ENCODE peak calls at places on chromosomes 1 and 21, in six cellular contexts. S, Y, K, E, R and N are unnamed samples.

GRCh38 chr21:17387030-17387617 is 125.7 kb upstream of the CXADR start:
- DNase-seq in S (peak; percentile 87), Y (peak; percentile 51), K (peak; percentile 68), E (peak; percentile 17), R (peak; percentile 84), N (peak; percentile 86)

GRCh38 chr1:2962946-2963345 is 58.3 kb upstream of the ACTRT2 start:
- DNase-seq in S (no peak), Y (no peak), K (no peak), E (no peak), R (no peak), N (no peak)

GRCh38 chr1:30696831-30697230 is 26.6 kb downstream of the MATN1 start:
- DNase-seq in S (no peak), Y (no peak), K (no peak), E (no peak), R (no peak), N (no peak)

GRCh38 chr1:174531751-174532150 is 84.0 kb downstream of the GPR52 start:
- DNase-seq in S (no peak), Y (no peak), K (no peak), E (no peak), R (no peak), N (no peak)

GRCh38 chr1:66243548-66244130 is 290.3 kb upstream of the SGIP1 start:
- DNase-seq in S (no peak), Y (no peak), K (peak; percentile 36), E (no peak), R (no peak), N (no peak)

GRCh38 chr1:189205863-189206262 is 1271.8 kb downstream of the BRINP3 start:
- DNase-seq in S (no peak), Y (no peak), K (no peak), E (no peak), R (no peak), N (no peak)

GRCh38 chr1:173408886-173409285 is 68.2 kb upstream of the PRDX6 start:
- DNase-seq in S (peak; percentile 52), Y (no peak), K (no peak), E (no peak), R (no peak), N (no peak)

GRCh38 chr1:32818804-32819541 is 1.5 kb downstream of the S100PBP start:
- DNase-seq in S (peak; percentile 92), Y (no peak), K (no peak), E (no peak), R (no peak), N (no peak)

GRCh38 chr1:227401562-227402342 is 83.5 kb upstream of the CDC42BPA start:
- DNase-seq in S (no peak), Y (no peak), K (no peak), E (peak; percentile 6), R (no peak), N (no peak)

GRCh38 chr1:155969377-155969791 is 9.0 kb downstream of the ARHGEF2 start:
- DNase-seq in S (no peak), Y (no peak), K (no peak), E (no peak), R (no peak), N (no peak)

GRCh38 chr1:219651993-219652392 is 39.1 kb upstream of the ZC3H11B start:
- DNase-seq in S (no peak), Y (no peak), K (no peak), E (no peak), R (no peak), N (no peak)

GRCh38 chr1:198699167-198700015 is 60.6 kb downstream of the PTPRC start:
- DNase-seq in S (no peak), Y (peak; percentile 59), K (peak; percentile 67), E (peak; percentile 42), R (peak; percentile 73), N (peak; percentile 83)

GRCh38 chr1:49160677-49161076 is 384.0 kb upstream of the BEND5 start:
- DNase-seq in S (no peak), Y (no peak), K (no peak), E (no peak), R (no peak), N (no peak)

GRCh38 chr1:5456090-5456789 is 536.0 kb downstream of the NPHP4 start:
- DNase-seq in S (no peak), Y (no peak), K (no peak), E (no peak), R (no peak), N (no peak)

GRCh38 chr1:211613108-211613947 is 34.4 kb upstream of the SLC30A1 start:
- DNase-seq in S (no peak), Y (no peak), K (peak; percentile 99), E (peak; percentile 84), R (peak; percentile 39), N (peak; percentile 88)

GRCh38 chr1:194658090-194658439 is 1471.7 kb upstream of the B3GALT2 start:
- DNase-seq in S (no peak), Y (peak; percentile 42), K (no peak), E (peak; percentile 11), R (peak; percentile 78), N (no peak)

GRCh38 chr1:211378844-211379243 is 52.2 kb downstream of the TRAF5 start:
- DNase-seq in S (no peak), Y (no peak), K (peak; percentile 84), E (no peak), R (peak; percentile 63), N (no peak)

GRCh38 chr1:202159534-202160371 is 649 bp downstream of the PTPN7 start:
- DNase-seq in S (peak; percentile 76), Y (no peak), K (no peak), E (no peak), R (no peak), N (no peak)

GRCh38 chr1:63368131-63368530 is 704 bp downstream of the ALG6 start:
- DNase-seq in S (peak; percentile 39), Y (no peak), K (peak; percentile 25), E (no peak), R (no peak), N (no peak)

GRCh38 chr1:201603613-201604232 is 64.8 kb downstream of the NAV1 start:
- DNase-seq in S (no peak), Y (no peak), K (peak; percentile 74), E (no peak), R (no peak), N (no peak)

GRCh38 chr1:246198141-246198820 is 308.8 kb downstream of the SMYD3 start:
- DNase-seq in S (no peak), Y (no peak), K (peak; percentile 31), E (no peak), R (no peak), N (no peak)

GRCh38 chr1:39154553-39155361 is 49.7 kb upstream of the MACF1 start:
- DNase-seq in S (no peak), Y (no peak), K (peak; percentile 83), E (no peak), R (peak; percentile 62), N (peak; percentile 54)

GRCh38 chr1:39150779-39151178 is 53.7 kb upstream of the MACF1 start:
- DNase-seq in S (no peak), Y (no peak), K (no peak), E (no peak), R (no peak), N (no peak)

GRCh38 chr1:39153684-39154083 is 50.8 kb upstream of the MACF1 start:
- DNase-seq in S (no peak), Y (no peak), K (no peak), E (no peak), R (no peak), N (no peak)

GRCh38 chr1:39151267-39151666 is 53.2 kb upstream of the MACF1 start:
- DNase-seq in S (no peak), Y (no peak), K (no peak), E (no peak), R (no peak), N (no peak)

GRCh38 chr1:39152923-39153322 is 51.6 kb upstream of the MACF1 start:
- DNase-seq in S (no peak), Y (no peak), K (no peak), E (no peak), R (no peak), N (no peak)
- H3K27ac ChIP-seq in S (no peak overlapping the region), Y (no peak overlapping the region), K (no peak overlapping the region), E (no peak overlapping the region), R (no peak overlapping the region), N (no peak overlapping the region)

DNA sequence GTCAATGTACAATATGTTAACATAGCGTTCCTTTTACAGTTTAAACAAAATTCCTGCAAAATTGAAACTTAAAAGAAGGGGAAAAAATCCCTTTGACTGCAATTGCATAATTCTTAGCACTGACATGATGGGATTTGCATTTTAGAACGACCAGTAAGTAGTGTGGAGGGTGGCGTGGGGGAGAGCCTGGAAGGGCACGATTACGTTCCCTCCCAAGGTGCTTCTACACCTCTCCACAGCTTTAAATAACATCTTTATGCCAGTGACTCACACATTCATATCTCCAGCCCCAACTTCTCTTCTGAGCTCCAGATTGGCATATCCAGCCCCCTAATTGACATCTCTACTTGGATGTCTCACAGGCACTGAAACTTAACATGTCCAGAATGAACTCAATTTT is 64.3 kb downstream of the OLFML3 start:
- DNase-seq in S (no peak), Y (no peak), K (no peak), E (no peak), R (no peak), N (no peak)
- H3K9me2 ChIP-seq in S (no peaks in the 10 kb centered on the region), Y (no peaks in the 10 kb centered on the region), K (no peaks in the 10 kb centered on the region), E (no peaks in the 10 kb centered on the region), R (no peaks in the 10 kb centered on the region), N (no peaks in the 10 kb centered on the region)

GRCh38 chr1:151514366-151514765 is 3.2 kb downstream of the CGN start:
- DNase-seq in S (no peak), Y (no peak), K (no peak), E (no peak), R (no peak), N (peak; percentile 34)

GRCh38 chr1:151512326-151512725 is 1.1 kb downstream of the CGN start:
- DNase-seq in S (no peak), Y (no peak), K (no peak), E (no peak), R (peak; percentile 30), N (no peak)

GRCh38 chr1:151511636-151512215 is 539 bp downstream of the CGN start:
- DNase-seq in S (peak; percentile 59), Y (no peak), K (peak; percentile 50), E (peak; percentile 54), R (peak; percentile 62), N (peak; percentile 74)

GRCh38 chr1:151513626-151514101 is 2.5 kb downstream of the CGN start:
- DNase-seq in S (peak; percentile 8), Y (no peak), K (peak; percentile 23), E (peak; percentile 73), R (peak; percentile 88), N (peak; percentile 88)

GRCh38 chr1:151512801-151513625 is 1.8 kb downstream of the CGN start:
- DNase-seq in S (no peak), Y (no peak), K (no peak), E (peak; percentile 89), R (peak; percentile 95), N (peak; percentile 79)
- H3K27ac ChIP-seq in S (no peak overlapping the region), Y (peak overlapping the region; percentile 84), K (no peak overlapping the region), E (peak overlapping the region; percentile 96), R (peak overlapping the region; percentile 96), N (peak overlapping the region; percentile 98)

DNA sequence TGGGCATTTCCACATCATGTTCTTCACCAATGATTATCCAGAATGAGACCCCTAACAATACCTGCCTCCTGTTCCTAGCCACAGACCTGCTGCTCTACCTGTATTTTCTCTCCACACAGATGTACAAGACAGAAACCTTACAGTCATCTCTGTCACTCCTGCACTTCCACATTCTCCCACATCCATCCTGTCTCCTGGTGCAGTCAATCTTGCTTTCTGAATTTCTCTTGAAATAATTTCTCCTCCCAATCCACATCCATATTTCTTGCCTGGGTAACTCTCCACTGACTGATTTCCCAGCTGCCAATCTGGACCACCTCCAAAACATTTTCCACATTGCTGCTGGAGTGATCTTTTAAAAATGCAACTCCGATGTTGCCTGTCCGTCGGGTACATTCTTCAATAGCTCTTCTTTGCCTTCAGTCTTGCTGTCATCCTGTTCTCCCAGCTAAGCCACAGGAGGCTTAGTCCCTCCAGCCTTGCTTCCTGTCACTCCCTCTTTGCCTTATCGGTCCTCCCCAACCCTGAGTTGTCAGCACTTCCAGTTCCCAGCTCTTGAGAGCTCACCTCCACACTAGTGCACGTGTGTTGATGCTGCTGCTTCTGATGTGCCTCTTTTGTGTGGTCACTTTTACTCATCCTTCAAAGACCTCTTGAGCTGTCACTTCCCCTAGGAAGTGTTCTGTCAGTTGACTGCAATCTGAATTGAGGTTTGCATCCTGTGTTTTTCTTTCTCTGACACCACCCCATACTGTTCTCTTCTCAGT is 15.1 kb downstream of the UCK2 start:
- DNase-seq in S (peak; percentile 63), Y (no peak), K (peak; percentile 48), E (no peak), R (peak; percentile 56), N (no peak)
- H3K9me2 ChIP-seq in S (no peaks in the 10 kb centered on the region), Y (no peaks in the 10 kb centered on the region), K (no peaks in the 10 kb centered on the region), E (no peaks in the 10 kb centered on the region), R (no peaks in the 10 kb centered on the region), N (no peaks in the 10 kb centered on the region)